ENCODE peak calls at places on chromosome 5, in six cellular contexts. One of them, this sample, is unnamed.

GRCh38 chr5:141632650-141633049 is 4.0 kb downstream of the HDAC3 start:
- DNase-seq in activated T-helper 1 cell treated with anti-CD3 and anti-CD28 coated beads, Interleukin-12 subunit alpha, Interleukin-12 subunit beta, Interleukin-2, Interleukin-4 antibody, amounts not matched to agents 30 ng/mL and 10 ng/mL and 1 ng/mL, durations not matched to agents 14 hours and 24 hours and 36 hours: no peak
- DNase-seq in posterior vena cava: no peak
- DNase-seq in DMS 273 treated with DMSO at 0.1 percent for 48 hours: no peak
- DNase-seq in activated CD4-positive, CD25-positive, alpha-beta regulatory T cell treated with anti-CD3 and anti-CD28 coated beads, Interleukin-2, amount 50 U/mL, for 72 hours: no peak
- DNase-seq in fibroblast of mammary gland: no peak
- DNase-seq in this sample: no peak

GRCh38 chr5:107241841-107242240 is 428.9 kb downstream of the EFNA5 start:
- DNase-seq in activated T-helper 1 cell treated with anti-CD3 and anti-CD28 coated beads, Interleukin-12 subunit alpha, Interleukin-12 subunit beta, Interleukin-2, Interleukin-4 antibody, amounts not matched to agents 30 ng/mL and 10 ng/mL and 1 ng/mL, durations not matched to agents 14 hours and 24 hours and 36 hours: no peak
- DNase-seq in posterior vena cava: no peak
- DNase-seq in DMS 273 treated with DMSO at 0.1 percent for 48 hours: no peak
- DNase-seq in activated CD4-positive, CD25-positive, alpha-beta regulatory T cell treated with anti-CD3 and anti-CD28 coated beads, Interleukin-2, amount 50 U/mL, for 72 hours: no peak
- DNase-seq in fibroblast of mammary gland: no peak
- DNase-seq in this sample: no peak

GRCh38 chr5:74977475-74977874 is 74.9 kb downstream of the GCNT4 start:
- DNase-seq in activated T-helper 1 cell treated with anti-CD3 and anti-CD28 coated beads, Interleukin-12 subunit alpha, Interleukin-12 subunit beta, Interleukin-2, Interleukin-4 antibody, amounts not matched to agents 30 ng/mL and 10 ng/mL and 1 ng/mL, durations not matched to agents 14 hours and 24 hours and 36 hours: no peak
- DNase-seq in posterior vena cava: no peak
- DNase-seq in DMS 273 treated with DMSO at 0.1 percent for 48 hours: no peak
- DNase-seq in activated CD4-positive, CD25-positive, alpha-beta regulatory T cell treated with anti-CD3 and anti-CD28 coated beads, Interleukin-2, amount 50 U/mL, for 72 hours: no peak
- DNase-seq in fibroblast of mammary gland: no peak
- DNase-seq in this sample: no peak

GRCh38 chr5:19927919-19928318 is 60.1 kb downstream of the CDH18 start:
- DNase-seq in activated T-helper 1 cell treated with anti-CD3 and anti-CD28 coated beads, Interleukin-12 subunit alpha, Interleukin-12 subunit beta, Interleukin-2, Interleukin-4 antibody, amounts not matched to agents 30 ng/mL and 10 ng/mL and 1 ng/mL, durations not matched to agents 14 hours and 24 hours and 36 hours: no peak
- DNase-seq in posterior vena cava: no peak
- DNase-seq in DMS 273 treated with DMSO at 0.1 percent for 48 hours: no peak
- DNase-seq in activated CD4-positive, CD25-positive, alpha-beta regulatory T cell treated with anti-CD3 and anti-CD28 coated beads, Interleukin-2, amount 50 U/mL, for 72 hours: no peak
- DNase-seq in fibroblast of mammary gland: peak
- DNase-seq in this sample: peak

GRCh38 chr5:56145106-56145505 is 88.0 kb downstream of the ANKRD55 start:
- DNase-seq in activated T-helper 1 cell treated with anti-CD3 and anti-CD28 coated beads, Interleukin-12 subunit alpha, Interleukin-12 subunit beta, Interleukin-2, Interleukin-4 antibody, amounts not matched to agents 30 ng/mL and 10 ng/mL and 1 ng/mL, durations not matched to agents 14 hours and 24 hours and 36 hours: no peak
- DNase-seq in posterior vena cava: no peak
- DNase-seq in DMS 273 treated with DMSO at 0.1 percent for 48 hours: no peak
- DNase-seq in activated CD4-positive, CD25-positive, alpha-beta regulatory T cell treated with anti-CD3 and anti-CD28 coated beads, Interleukin-2, amount 50 U/mL, for 72 hours: no peak
- DNase-seq in fibroblast of mammary gland: no peak
- DNase-seq in this sample: no peak

GRCh38 chr5:170483701-170484458 is 19.9 kb upstream of the KCNIP1 start:
- DNase-seq in activated T-helper 1 cell treated with anti-CD3 and anti-CD28 coated beads, Interleukin-12 subunit alpha, Interleukin-12 subunit beta, Interleukin-2, Interleukin-4 antibody, amounts not matched to agents 30 ng/mL and 10 ng/mL and 1 ng/mL, durations not matched to agents 14 hours and 24 hours and 36 hours: no peak
- DNase-seq in posterior vena cava: no peak
- DNase-seq in DMS 273 treated with DMSO at 0.1 percent for 48 hours: no peak
- DNase-seq in activated CD4-positive, CD25-positive, alpha-beta regulatory T cell treated with anti-CD3 and anti-CD28 coated beads, Interleukin-2, amount 50 U/mL, for 72 hours: no peak
- DNase-seq in fibroblast of mammary gland: peak
- DNase-seq in this sample: no peak

GRCh38 chr5:35939639-35940038 is 1.2 kb upstream of the CAPSL start:
- DNase-seq in activated T-helper 1 cell treated with anti-CD3 and anti-CD28 coated beads, Interleukin-12 subunit alpha, Interleukin-12 subunit beta, Interleukin-2, Interleukin-4 antibody, amounts not matched to agents 30 ng/mL and 10 ng/mL and 1 ng/mL, durations not matched to agents 14 hours and 24 hours and 36 hours: no peak
- DNase-seq in posterior vena cava: no peak
- DNase-seq in DMS 273 treated with DMSO at 0.1 percent for 48 hours: no peak
- DNase-seq in activated CD4-positive, CD25-positive, alpha-beta regulatory T cell treated with anti-CD3 and anti-CD28 coated beads, Interleukin-2, amount 50 U/mL, for 72 hours: no peak
- DNase-seq in fibroblast of mammary gland: no peak
- DNase-seq in this sample: no peak

GRCh38 chr5:58459276-58459859 is 518 bp downstream of the PLK2 start:
- DNase-seq in activated T-helper 1 cell treated with anti-CD3 and anti-CD28 coated beads, Interleukin-12 subunit alpha, Interleukin-12 subunit beta, Interleukin-2, Interleukin-4 antibody, amounts not matched to agents 30 ng/mL and 10 ng/mL and 1 ng/mL, durations not matched to agents 14 hours and 24 hours and 36 hours: no peak
- DNase-seq in posterior vena cava: peak
- DNase-seq in DMS 273 treated with DMSO at 0.1 percent for 48 hours: no peak
- DNase-seq in activated CD4-positive, CD25-positive, alpha-beta regulatory T cell treated with anti-CD3 and anti-CD28 coated beads, Interleukin-2, amount 50 U/mL, for 72 hours: no peak
- DNase-seq in fibroblast of mammary gland: no peak
- DNase-seq in this sample: peak